ENCODE peak calls at places on chromosomes 3 and 15, in five cellular contexts. L is IMR-90; C is CD8-positive, alpha-beta T cell; Q is testis; Z is lung. E is an unnamed sample.

GRCh38 chr3:48716508-48716981 is 476 bp downstream of the IP6K2 start:
- DNase-seq in C (peak; percentile 33), L (no peak), Q (peak; percentile 48), Z (no peak), E (no peak)

GRCh38 chr3:104907507-104907906 is 459.2 kb upstream of the ALCAM start:
- DNase-seq in Q (no peak), L (peak; percentile 90), Z (no peak), C (no peak), E (no peak)

GRCh38 chr3:133472242-133472641 is 72.4 kb downstream of the BFSP2 start:
- DNase-seq in Z (no peak), Q (peak; percentile 40), C (no peak), L (no peak), E (peak; percentile 56)

GRCh38 chr3:162224736-162225135 is 728.1 kb downstream of the OTOL1 start:
- DNase-seq in C (no peak), Z (no peak), L (peak; percentile 22), Q (no peak), E (no peak)

GRCh38 chr15:45199136-45199810 is 11.5 kb upstream of the SHF start:
- DNase-seq in Z (no peak), Q (peak; percentile 49), C (peak; percentile 34), L (no peak), E (peak; percentile 68)

GRCh38 chr15:92617197-92618037 is 38.2 kb downstream of the FAM174B start:
- DNase-seq in C (no peak), Z (peak; percentile 82), L (peak; percentile 57), Q (peak; percentile 79), E (peak; percentile 76)

GRCh38 chr3:14175383-14176037 is 2.9 kb downstream of the XPC start:
- DNase-seq in Z (no peak), C (peak; percentile 53), L (peak; percentile 25), Q (no peak), E (no peak)

GRCh38 chr3:158057666-158058065 is 48.6 kb downstream of the SHOX2 start:
- DNase-seq in L (no peak), Q (no peak), C (no peak), Z (no peak), E (no peak)

GRCh38 chr3:185930393-185931107 is 7.3 kb downstream of the TRA2B start:
- DNase-seq in Q (no peak), Z (no peak), L (peak; percentile 57), C (no peak), E (no peak)

GRCh38 chr3:62368705-62369475 is 4.5 kb downstream of the FEZF2 start:
- DNase-seq in L (no peak), Q (no peak), C (no peak), Z (no peak), E (no peak)

GRCh38 chr3:183188895-183189462 is 26.4 kb upstream of the LAMP3 start:
- DNase-seq in Z (no peak), Q (peak; percentile 34), L (no peak), C (peak; percentile 34), E (peak; percentile 43)
- H3K27ac ChIP-seq in Z (no peak overlapping the region), Q (no peak overlapping the region), L (no peak overlapping the region), C (no peak overlapping the region), E (no peak overlapping the region)

GRCh38 chr15:97959738-97960363 is 652 bp upstream of the ARRDC4 start:
- DNase-seq in C (no peak), L (no peak), Q (no peak), Z (no peak), E (peak; percentile 45)
- H3K27ac ChIP-seq in C (peak overlapping the region; percentile 50), L (no peak overlapping the region), Q (no peak overlapping the region), Z (no peak overlapping the region), E (peak overlapping the region; percentile 63)

GRCh38 chr3:108136888-108137814 is 46.3 kb upstream of the CD47 start:
- DNase-seq in Z (peak; percentile 48), C (no peak), Q (no peak), L (no peak), E (no peak)
- H3K27ac ChIP-seq in Z (no peak overlapping the region), C (no peak overlapping the region), Q (no peak overlapping the region), L (no peak overlapping the region), E (no peak overlapping the region)

GRCh38 chr15:74203914-74204431 is 1.4 kb upstream of the STRA6 start:
- DNase-seq in Z (no peak), C (no peak), L (peak; percentile 80), Q (peak; percentile 73), E (no peak)

GRCh38 chr15:74201656-74202420 is 749 bp downstream of the STRA6 start:
- DNase-seq in L (no peak), Q (no peak), C (no peak), Z (no peak), E (no peak)

GRCh38 chr15:74200871-74201419 is 1.6 kb downstream of the STRA6 start:
- DNase-seq in L (peak; percentile 52), C (no peak), Z (no peak), Q (peak; percentile 60), E (no peak)

GRCh38 chr15:74200394-74200793 is 2.2 kb downstream of the STRA6 start:
- DNase-seq in C (no peak), Z (no peak), L (peak; percentile 76), Q (no peak), E (no peak)

GRCh38 chr15:74202461-74203401 is at the start of gene STRA6:
- DNase-seq in Q (peak; percentile 51), L (no peak), C (no peak), Z (no peak), E (no peak)
- H3K27ac ChIP-seq in Q (peak within 1 kb of the TSS; percentile 42), L (no peak within 1 kb of the TSS), C (no peak within 1 kb of the TSS), Z (no peak within 1 kb of the TSS), E (no peak within 1 kb of the TSS)

DNA sequence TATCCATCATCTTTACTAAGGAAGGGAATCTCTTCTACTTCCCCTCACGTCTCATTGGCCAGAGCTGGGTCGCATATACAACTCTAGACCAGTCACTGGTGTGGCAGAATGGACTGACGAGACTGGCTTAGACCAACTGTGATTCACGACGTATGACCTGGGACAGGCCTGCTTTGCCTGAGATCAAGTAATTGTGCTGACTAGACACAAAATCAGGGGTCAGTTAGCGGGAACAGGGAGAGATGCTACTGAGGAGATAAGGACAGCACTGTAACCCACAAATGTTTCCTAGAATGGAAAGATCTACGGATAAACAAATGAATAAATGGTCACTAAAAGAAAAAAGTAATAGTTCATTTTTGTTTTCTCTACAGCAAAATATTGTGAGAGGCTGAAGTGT is 308.3 kb downstream of the MAGI1 start:
- DNase-seq in L (no peak), Q (no peak), Z (no peak), C (no peak), E (no peak)
- H3K27ac ChIP-seq in L (peak overlapping the region; percentile 82), Q (no peak overlapping the region), Z (no peak overlapping the region), C (no peak overlapping the region), E (no peak overlapping the region)

DNA sequence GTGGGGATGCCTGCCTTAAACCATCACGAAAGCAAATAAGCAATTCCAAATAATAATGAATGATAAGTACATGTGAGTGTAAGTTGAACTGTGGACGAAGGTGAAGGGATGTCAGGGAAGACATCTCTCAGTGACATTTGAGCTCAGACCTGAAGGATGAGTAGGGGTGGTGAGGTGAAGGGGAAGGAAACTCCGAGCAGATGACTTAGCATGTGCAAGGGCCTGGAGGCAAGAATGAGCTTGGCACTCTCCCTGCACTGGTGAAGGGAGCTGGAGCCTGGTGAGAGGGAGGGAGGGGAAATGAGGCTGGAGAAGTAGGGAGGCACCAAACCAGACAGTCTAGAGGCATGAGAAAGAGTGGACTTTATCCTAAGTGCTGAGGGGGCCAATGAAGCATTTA is 84.3 kb downstream of the MTHFS start:
- DNase-seq in C (no peak), L (no peak), Q (no peak), Z (no peak), E (no peak)
- H3K27ac ChIP-seq in C (no peak overlapping the region), L (no peak overlapping the region), Q (no peak overlapping the region), Z (no peak overlapping the region), E (no peak overlapping the region)

GRCh38 chr3:39149498-39150169 is 3.8 kb downstream of the CSRNP1 start:
- DNase-seq in C (no peak), L (no peak), Q (no peak), Z (no peak), E (no peak)
- H3K27ac ChIP-seq in C (no peak overlapping the region), L (peak overlapping the region; percentile 13), Q (peak overlapping the region; percentile 98), Z (no peak overlapping the region), E (peak overlapping the region; percentile 99)

DNA sequence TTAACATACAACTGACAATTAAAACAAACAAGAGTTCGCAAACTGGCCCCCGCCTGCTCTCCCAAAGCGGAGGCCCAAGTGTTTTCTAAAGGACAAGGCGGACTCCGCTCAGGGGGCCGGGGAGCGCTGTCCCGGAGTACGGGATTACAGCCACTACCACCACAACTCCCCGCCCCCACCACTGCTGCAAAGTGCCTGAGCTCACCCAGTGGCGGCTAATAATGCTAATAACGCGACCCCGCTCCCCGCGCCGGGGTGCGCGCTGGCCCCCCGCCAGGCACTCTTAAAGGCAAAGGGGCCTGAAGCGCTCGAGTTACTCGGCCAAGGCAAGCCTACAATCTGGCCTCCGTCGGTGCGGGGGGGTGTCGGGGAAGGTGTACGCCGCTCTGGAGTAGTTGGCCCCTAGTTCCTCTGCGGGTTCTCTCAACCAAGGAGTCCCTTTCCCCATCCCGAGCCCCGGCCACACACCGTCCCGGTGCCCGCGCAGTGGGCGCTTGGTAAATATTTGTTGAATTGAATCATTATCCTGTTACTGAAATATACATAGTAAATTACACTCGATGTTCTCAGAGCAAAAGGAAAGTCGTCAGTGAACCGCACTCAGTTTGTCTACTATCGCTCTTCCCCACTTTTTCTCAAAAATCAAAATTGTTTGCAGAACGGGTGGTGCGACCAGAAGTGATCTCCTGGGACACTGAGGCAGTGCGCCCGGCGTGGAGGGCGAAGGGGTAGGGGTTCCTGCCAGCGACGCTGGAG is 827 bp downstream of the WNT5A start:
- DNase-seq in L (peak; percentile 79), C (no peak), Z (peak; percentile 74), Q (peak; percentile 75), E (peak; percentile 63)
- H3K27ac ChIP-seq in L (peak overlapping the region; percentile 98), C (no peak overlapping the region), Z (peak overlapping the region; percentile 27), Q (peak overlapping the region; percentile 62), E (peak overlapping the region; percentile 23)